ENCODE peak calls at places on chromosomes 11 and 22, in six cellular contexts. X is brain microvascular endothelial cell; I is neuronal stem cell; C is A549; U is left lung; E is naive thymus-derived CD4-positive, alpha-beta T cell. B is an unnamed sample.

GRCh38 chr11:130827697-130828377 is 88.4 kb downstream of the SNX19 start:
- DNase-seq in X (peak), I (peak), C (peak), U (no peak), E (no peak), B (peak)

GRCh38 chr11:67316882-67317364 is 13.6 kb downstream of the SSH3 start:
- DNase-seq in X (peak), I (no peak), C (no peak), U (no peak), E (no peak), B (no peak)

GRCh38 chr11:33515347-33515746 is 185.3 kb downstream of the C11orf91 start:
- DNase-seq in X (no peak), I (no peak), C (no peak), U (no peak), E (no peak), B (no peak)

GRCh38 chr11:45272701-45273100 is 13.4 kb downstream of the SYT13 start:
- DNase-seq in X (no peak), I (no peak), C (peak), U (no peak), E (no peak), B (peak)

GRCh38 chr22:37048133-37048532 is 3.4 kb upstream of the KCTD17 start:
- DNase-seq in X (no peak), I (no peak), C (no peak), U (no peak), E (no peak), B (no peak)

GRCh38 chr11:112195906-112196305 is 20.6 kb downstream of the BCO2 start:
- DNase-seq in X (no peak), I (no peak), C (peak), U (no peak), E (no peak), B (peak)

GRCh38 chr11:57647368-57647767 is 2.3 kb downstream of the YPEL4 start:
- DNase-seq in X (no peak), I (no peak), C (no peak), U (no peak), E (no peak), B (peak)

GRCh38 chr22:42905217-42905616 is 48.1 kb upstream of the ARFGAP3 start:
- DNase-seq in X (no peak), I (no peak), C (no peak), U (no peak), E (no peak), B (no peak)

GRCh38 chr11:72598901-72599300 is 75.3 kb downstream of the PDE2A start:
- DNase-seq in X (peak), I (peak), C (peak), U (no peak), E (no peak), B (peak)

GRCh38 chr22:18060646-18061620 is 16.9 kb upstream of the PEX26 start:
- DNase-seq in X (peak), I (no peak), C (peak), U (no peak), E (no peak), B (no peak)

GRCh38 chr11:118910309-118911112 is 15.2 kb downstream of the BCL9L start:
- DNase-seq in X (peak), I (no peak), C (peak), U (peak), E (no peak), B (peak)

GRCh38 chr11:120057595-120058581 is 80.0 kb downstream of the TRIM29 start:
- DNase-seq in X (peak), I (no peak), C (peak), U (no peak), E (no peak), B (peak)

GRCh38 chr22:21041937-21042336 is 3.8 kb upstream of the LRRC74B start:
- DNase-seq in X (peak), I (no peak), C (no peak), U (no peak), E (no peak), B (no peak)

GRCh38 chr11:103927535-103927934 is 108.9 kb upstream of the DDI1 start:
- DNase-seq in X (no peak), I (no peak), C (peak), U (no peak), E (no peak), B (peak)

GRCh38 chr11:35151896-35152295 is 12.9 kb downstream of the CD44 start:
- DNase-seq in X (no peak), I (no peak), C (no peak), U (no peak), E (no peak), B (no peak)
- H3K27ac ChIP-seq in X (peak), I (no peak), C (peak), U (no peak), E (peak), B (no peak)

DNA sequence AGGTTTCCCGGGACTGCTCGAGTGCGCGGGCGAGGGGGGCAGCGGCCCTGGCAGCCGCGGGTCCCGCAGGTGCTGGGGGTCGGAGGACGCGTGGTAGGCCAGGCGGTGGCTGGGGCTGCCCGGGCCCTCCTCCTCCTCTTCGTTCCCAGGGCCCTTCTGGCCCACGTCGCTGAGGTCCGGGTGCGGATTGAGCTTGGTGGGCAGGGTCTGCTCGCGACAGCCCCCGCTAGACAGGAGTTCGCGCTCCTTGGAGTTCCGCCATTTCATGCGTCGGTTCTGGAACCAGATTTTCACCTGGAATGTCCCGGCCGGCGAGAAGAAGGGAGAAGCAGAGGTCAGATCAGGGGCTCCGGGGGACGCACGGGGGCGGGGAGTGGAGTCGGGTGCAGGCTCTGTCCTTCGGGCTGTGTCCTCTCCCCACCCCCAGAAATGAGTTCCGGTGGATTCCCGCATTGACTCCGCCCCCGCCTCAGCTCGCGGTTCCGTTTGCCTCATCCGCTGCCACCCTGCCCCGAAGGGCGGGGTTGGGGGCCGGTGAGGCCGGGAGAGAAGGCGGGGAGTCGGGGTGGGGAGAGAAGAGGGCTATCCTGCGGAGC is 3.9 kb downstream of the DBX1 start:
- DNase-seq in X (no peak), I (no peak), C (no peak), U (no peak), E (peak), B (no peak)
- H3K4me3 ChIP-seq in X (no peak), I (no peak), C (peak), U (peak), E (peak), B (no peak)

DNA sequence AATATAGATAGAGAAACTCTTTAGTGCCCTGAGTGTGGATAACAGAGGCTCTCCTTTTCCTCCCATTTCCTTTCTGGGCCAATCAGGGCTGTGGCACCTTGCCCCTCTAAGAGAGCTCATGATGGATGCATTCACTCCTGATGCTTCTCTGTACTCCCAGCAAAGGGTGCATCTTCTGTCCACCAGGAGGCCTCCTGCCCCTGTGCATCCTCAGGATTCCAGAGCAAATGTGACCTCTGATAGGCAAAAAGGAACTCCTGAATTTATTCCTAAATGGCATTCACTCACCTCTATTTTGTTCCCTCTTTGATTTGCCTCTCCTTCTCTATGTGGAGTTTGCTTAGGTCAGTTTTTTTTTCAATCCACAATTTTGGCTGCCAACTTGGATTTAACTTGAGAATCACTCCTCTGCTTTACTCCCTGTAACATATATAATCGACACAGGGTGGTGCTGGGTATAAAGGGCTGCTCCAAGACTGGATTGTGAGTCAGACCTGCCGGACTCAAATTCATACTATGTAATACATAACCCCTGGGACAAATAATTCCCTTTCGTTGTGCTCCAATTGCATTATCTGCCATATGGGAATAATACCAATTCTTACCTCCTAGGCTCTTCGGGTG is 1.1 kb upstream of the MRGPRX4 start:
- DNase-seq in X (peak), I (peak), C (peak), U (no peak), E (no peak), B (peak)
- H3K27ac ChIP-seq in X (no peak), I (no peak), C (no peak), U (no peak), E (no peak), B (no peak)

GRCh38 chr11:42812960-42813359 is 498.8 kb upstream of the API5 start:
- DNase-seq in X (no peak), I (no peak), C (no peak), U (no peak), E (no peak), B (no peak)
- H3K4me3 ChIP-seq in X (no peak), I (no peak), C (no peak), U (no peak), E (no peak), B (no peak)

GRCh38 chr11:125446279-125446678 is 49.8 kb downstream of the FEZ1 start:
- DNase-seq in X (no peak), I (no peak), C (no peak), U (no peak), E (no peak), B (no peak)
- H3K27ac ChIP-seq in X (no peak), I (no peak), C (no peak), U (no peak), E (no peak), B (no peak)

GRCh38 chr22:46084376-46084775 is 66.0 kb upstream of the PPARA start:
- DNase-seq in X (no peak), I (no peak), C (no peak), U (peak), E (no peak), B (no peak)

GRCh38 chr22:46084943-46085830 is 65.1 kb upstream of the PPARA start:
- DNase-seq in X (no peak), I (no peak), C (peak), U (peak), E (no peak), B (no peak)

GRCh38 chr22:46086577-46087335 is 63.6 kb upstream of the PPARA start:
- DNase-seq in X (no peak), I (no peak), C (no peak), U (peak), E (no peak), B (no peak)

GRCh38 chr22:46087336-46087690 is 63.0 kb upstream of the PPARA start:
- DNase-seq in X (no peak), I (no peak), C (no peak), U (no peak), E (no peak), B (no peak)

DNA sequence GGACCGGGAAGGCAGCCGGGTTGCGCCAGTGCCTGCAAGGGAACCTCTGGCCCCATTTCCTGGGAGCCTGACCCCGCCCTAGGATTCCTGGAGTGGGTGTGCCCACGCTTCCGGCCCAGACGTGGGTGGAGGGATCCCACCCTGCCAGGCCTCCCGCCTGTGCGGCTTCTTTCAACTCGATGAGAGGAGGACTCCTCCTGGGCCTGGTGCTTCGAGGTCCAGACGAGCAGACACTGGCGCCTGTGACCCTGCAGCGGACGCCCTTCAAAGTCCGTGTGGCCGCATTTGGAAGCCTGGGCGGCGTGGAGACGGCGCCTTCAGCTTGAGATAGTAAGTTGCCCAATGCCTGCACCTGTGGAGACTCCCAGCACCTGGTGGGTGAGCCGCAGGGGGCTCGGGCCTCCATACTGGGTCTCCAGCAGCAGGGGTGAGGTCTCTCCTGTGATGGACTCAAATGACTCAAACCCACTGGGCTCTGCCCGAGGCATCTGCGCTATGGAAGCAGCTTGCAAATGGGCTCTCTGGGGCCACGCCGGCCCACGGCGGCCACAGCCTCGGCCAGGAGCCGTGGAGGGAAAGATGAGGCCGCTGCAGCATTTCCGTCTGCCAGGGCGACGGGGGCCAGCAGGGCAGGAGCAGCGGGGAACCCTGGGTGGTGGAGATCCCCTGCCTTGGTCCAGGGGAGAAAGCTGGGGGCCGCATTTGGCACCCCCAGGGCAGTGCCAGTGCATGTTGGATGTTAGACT is 64.3 kb upstream of the PPARA start:
- DNase-seq in X (no peak), I (no peak), C (peak), U (peak), E (no peak), B (no peak)
- H3K4me3 ChIP-seq in X (no peak), I (no peak), C (peak), U (peak), E (no peak), B (no peak)

GRCh38 chr11:2300290-2300935 is 1.3 kb downstream of the C11orf21 start:
- DNase-seq in X (no peak), I (no peak), C (no peak), U (no peak), E (no peak), B (no peak)
- H3K27ac ChIP-seq in X (no peak), I (no peak), C (no peak), U (no peak), E (peak), B (no peak)

GRCh38 chr11:11281626-11282025 is 71.4 kb downstream of the CSNK2A3 start:
- DNase-seq in X (no peak), I (no peak), C (no peak), U (no peak), E (no peak), B (no peak)
- H3K4me3 ChIP-seq in X (no peak), I (no peak), C (no peak), U (no peak), E (no peak), B (no peak)

GRCh38 chr11:2890466-2891241 is 5.1 kb upstream of the CDKN1C start:
- DNase-seq in X (no peak), I (no peak), C (no peak), U (no peak), E (no peak), B (peak)
- H3K27ac ChIP-seq in X (no peak), I (no peak), C (no peak), U (no peak), E (peak), B (no peak)

B was measured in cardiac muscle cell.